ENCODE peak calls at places on chromosomes 16 and 17, in four cellular contexts. One of them, this sample, is unnamed.

GRCh38 chr17:72334205-72334604 is 213.4 kb downstream of the SOX9 start:
- DNase-seq in cardiac muscle cell: peak
- DNase-seq in RWPE1: no peak
- DNase-seq in AG09319: peak
- DNase-seq in this sample: no peak

GRCh38 chr17:248337-249235 is 67.1 kb upstream of the DOC2B start:
- DNase-seq in cardiac muscle cell: no peak
- DNase-seq in RWPE1: no peak
- DNase-seq in AG09319: no peak
- DNase-seq in this sample: no peak

GRCh38 chr17:32622540-32622939 is 135.7 kb downstream of the CDK5R1 start:
- DNase-seq in cardiac muscle cell: no peak
- DNase-seq in RWPE1: no peak
- DNase-seq in AG09319: no peak
- DNase-seq in this sample: no peak

GRCh38 chr16:74603848-74604247 is 3.1 kb downstream of the GLG1 start:
- DNase-seq in cardiac muscle cell: peak
- DNase-seq in RWPE1: no peak
- DNase-seq in AG09319: no peak
- DNase-seq in this sample: peak

GRCh38 chr16:75179208-75179607 is 27.8 kb downstream of the CTRB2 start:
- DNase-seq in cardiac muscle cell: no peak
- DNase-seq in RWPE1: no peak
- DNase-seq in AG09319: no peak
- DNase-seq in this sample: no peak

GRCh38 chr17:31581491-31581890 is 190.0 kb downstream of the RAB11FIP4 start:
- DNase-seq in cardiac muscle cell: no peak
- DNase-seq in RWPE1: no peak
- DNase-seq in AG09319: no peak
- DNase-seq in this sample: no peak

GRCh38 chr16:65212240-65212639 is 90.4 kb upstream of the CDH11 start:
- DNase-seq in cardiac muscle cell: no peak
- DNase-seq in RWPE1: no peak
- DNase-seq in AG09319: no peak
- DNase-seq in this sample: no peak

GRCh38 chr17:72381597-72382397 is 261.0 kb downstream of the SOX9 start:
- DNase-seq in cardiac muscle cell: peak
- DNase-seq in RWPE1: no peak
- DNase-seq in AG09319: no peak
- DNase-seq in this sample: no peak

GRCh38 chr17:18920911-18921441 is 31.0 kb upstream of the SLC5A10 start:
- DNase-seq in cardiac muscle cell: peak
- DNase-seq in RWPE1: peak
- DNase-seq in AG09319: no peak
- DNase-seq in this sample: no peak

GRCh38 chr17:19654342-19654886 is 5.9 kb downstream of the ALDH3A2 start:
- DNase-seq in cardiac muscle cell: no peak
- DNase-seq in RWPE1: no peak
- DNase-seq in AG09319: no peak
- DNase-seq in this sample: no peak

DNA sequence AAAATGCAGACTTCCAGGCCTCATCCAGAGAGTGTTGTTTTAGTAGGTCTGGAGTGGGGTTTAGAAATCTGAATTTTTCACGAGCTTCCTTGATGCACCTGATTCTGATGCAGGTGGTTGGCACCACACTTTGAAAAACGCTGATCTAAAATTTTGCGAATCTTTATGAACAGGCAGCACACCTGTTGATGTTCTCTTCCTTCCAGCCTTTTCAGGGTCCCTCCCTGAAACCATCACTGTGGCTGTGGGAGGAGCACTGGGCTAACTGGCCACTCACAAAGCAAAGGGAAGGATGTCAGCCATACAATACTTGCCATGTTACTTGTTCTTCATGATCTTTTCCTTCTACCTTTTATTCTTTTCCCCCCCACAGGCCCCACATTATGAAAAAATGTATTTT is 14.2 kb downstream of the LDAF1 start:
- DNase-seq in cardiac muscle cell: no peak
- DNase-seq in RWPE1: no peak
- DNase-seq in AG09319: no peak
- DNase-seq in this sample: no peak
- TF ChIP-seq CTCF in cardiac muscle cell: no peak
- TF ChIP-seq CTCF in RWPE1: no peak
- TF ChIP-seq CTCF in AG09319: no peak
- TF ChIP-seq CTCF in this sample: no peak

DNA sequence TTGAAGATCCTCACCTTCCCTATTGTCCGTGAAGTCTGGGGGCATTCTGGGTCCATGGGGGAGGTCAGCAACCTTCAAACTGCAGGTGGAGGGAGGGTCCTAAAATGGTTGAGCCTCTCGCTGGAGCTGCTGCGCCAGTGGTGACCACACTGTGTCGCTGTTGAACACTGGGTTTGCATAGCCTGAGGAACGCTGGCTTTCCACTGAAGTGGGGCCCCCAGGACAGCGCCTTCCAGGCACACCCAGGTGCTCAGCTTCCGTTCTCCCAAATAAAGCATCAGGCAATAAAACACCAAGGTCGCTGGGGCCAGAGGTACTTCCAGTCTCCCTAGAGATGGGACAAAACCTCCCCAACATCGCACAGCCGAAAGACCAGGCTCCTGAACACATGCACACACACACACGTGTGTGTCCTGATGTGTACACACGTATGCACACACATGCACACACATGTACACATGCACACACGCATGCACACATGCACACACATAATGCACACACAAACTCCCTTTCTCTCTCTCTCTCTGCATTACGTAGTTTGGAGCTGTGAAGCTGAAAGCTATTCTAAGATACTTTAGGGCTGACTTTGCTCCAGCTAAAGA is 120.6 kb downstream of the IRF8 start:
- DNase-seq in cardiac muscle cell: no peak
- DNase-seq in RWPE1: no peak
- DNase-seq in AG09319: no peak
- DNase-seq in this sample: no peak
- TF ChIP-seq CTCF in cardiac muscle cell: peak
- TF ChIP-seq CTCF in RWPE1: no peak
- TF ChIP-seq CTCF in AG09319: no peak
- TF ChIP-seq CTCF in this sample: peak

DNA sequence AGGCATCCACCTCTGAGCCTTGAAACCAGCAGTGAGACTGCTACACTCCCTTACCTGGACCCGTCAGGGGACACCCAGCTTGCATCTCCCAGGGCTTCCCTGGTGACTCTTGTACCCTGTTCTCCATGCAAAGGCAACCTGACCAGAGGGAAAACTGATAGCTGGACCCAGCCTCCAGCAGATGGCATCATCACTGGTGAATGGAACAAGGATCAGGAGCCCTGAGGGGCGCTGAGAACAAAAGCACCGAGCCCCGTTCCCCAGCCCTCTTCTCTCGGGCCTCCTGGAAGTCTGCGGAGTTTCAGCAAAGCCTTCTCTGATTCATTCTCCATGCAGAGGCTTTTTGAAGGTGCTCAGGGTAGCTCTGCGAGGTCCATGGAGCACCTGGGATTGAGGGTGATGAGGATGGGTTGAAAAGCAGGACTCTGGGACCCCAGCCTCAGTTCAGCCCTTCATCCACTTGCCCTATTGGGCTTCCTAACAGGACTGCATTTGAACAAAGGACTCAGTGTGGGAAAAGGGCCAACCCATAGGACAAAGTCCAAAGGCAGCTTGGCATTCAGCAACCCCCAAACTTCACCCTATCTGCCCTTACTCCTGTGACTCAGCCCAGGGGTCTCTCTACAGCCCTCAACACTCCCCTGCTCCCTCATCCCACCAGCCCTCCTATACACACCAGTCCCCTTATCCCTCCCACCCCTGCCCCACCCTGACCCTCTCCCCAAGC is 45.0 kb upstream of the LHX1 start:
- DNase-seq in cardiac muscle cell: no peak
- DNase-seq in RWPE1: no peak
- DNase-seq in AG09319: no peak
- DNase-seq in this sample: no peak
- TF ChIP-seq CTCF in cardiac muscle cell: peak
- TF ChIP-seq CTCF in RWPE1: no peak
- TF ChIP-seq CTCF in AG09319: no peak
- TF ChIP-seq CTCF in this sample: no peak

DNA sequence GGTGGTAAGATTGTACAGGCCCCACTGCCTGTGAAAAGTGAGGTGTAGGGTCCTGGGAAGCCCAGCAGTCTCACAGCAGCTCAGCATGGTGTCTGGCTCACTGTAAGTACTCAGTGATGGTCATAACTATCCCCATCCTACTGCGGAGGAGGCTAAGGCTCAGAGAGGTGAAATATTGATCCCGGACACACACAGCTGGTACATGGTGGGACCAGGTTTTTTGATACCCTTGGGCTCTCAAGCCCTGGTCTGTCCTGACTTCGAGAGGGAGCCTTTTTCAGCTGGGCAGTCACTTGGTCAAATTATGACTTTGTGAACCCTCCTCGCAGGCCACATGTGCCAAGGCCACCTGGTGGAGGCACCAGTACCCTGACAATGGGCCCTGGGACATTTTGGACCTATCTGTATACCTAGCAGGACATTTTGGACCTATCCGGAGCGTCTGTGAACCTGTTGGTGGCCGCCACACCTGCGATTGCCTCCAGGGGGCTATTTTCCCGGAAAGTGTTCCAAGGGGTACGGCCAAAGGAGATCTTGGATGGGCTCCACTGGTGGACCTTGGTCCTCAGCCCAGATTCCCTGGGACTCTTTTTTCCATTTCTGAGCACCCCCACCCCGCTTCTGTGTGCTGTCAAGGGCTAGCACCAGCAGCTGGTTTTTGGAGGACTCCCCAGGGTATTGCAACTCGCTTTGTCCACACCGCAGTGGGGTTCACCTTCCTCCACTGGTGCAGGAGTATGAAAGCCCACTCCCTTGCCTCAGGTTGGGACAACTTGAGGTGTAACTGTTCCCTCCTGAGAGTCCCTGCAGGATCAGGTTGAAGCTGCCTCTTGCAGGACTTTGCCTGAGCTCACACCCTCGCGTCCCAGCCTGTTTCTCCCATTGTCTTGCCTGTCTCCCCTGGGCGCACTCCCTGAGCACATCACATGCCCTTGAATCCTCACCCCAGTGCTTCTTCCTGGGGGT is 83.6 kb upstream of the NKD1 start:
- DNase-seq in cardiac muscle cell: no peak
- DNase-seq in RWPE1: no peak
- DNase-seq in AG09319: no peak
- DNase-seq in this sample: no peak
- TF ChIP-seq CTCF in cardiac muscle cell: no peak
- TF ChIP-seq CTCF in RWPE1: no peak
- TF ChIP-seq CTCF in AG09319: no peak
- TF ChIP-seq CTCF in this sample: peak